ENCODE peak calls at places on chromosomes 7 and 10, in six cellular contexts. H is SK-N-SH, S is HCT116, B is transverse colon, J is K562, X is suprapubic skin. G is an unnamed sample.

GRCh38 chr10:99921948-99922347 is 87.8 kb downstream of the DNMBP start:
- DNase-seq in H (no peak), S (peak), B (no peak), J (no peak), X (no peak), G (no peak)

GRCh38 chr10:51422311-51423120 is 276.9 kb downstream of the CSTF2T start:
- DNase-seq in H (peak), S (peak), B (peak), J (no peak), X (no peak), G (no peak)

GRCh38 chr7:78473011-78473410 is 674.4 kb downstream of the PHTF2 start:
- DNase-seq in H (no peak), S (no peak), B (no peak), J (no peak), X (no peak), G (no peak)

GRCh38 chr10:33666686-33667480 is 332.4 kb upstream of the NRP1 start:
- DNase-seq in H (no peak), S (no peak), B (no peak), J (no peak), X (no peak), G (no peak)

GRCh38 chr10:132319853-132320669 is 11.9 kb upstream of the LRRC27 start:
- DNase-seq in H (no peak), S (no peak), B (no peak), J (peak), X (peak), G (no peak)

GRCh38 chr10:122307669-122308486 is 36.8 kb downstream of the BTBD16 start:
- DNase-seq in H (no peak), S (peak), B (peak), J (no peak), X (peak), G (no peak)

GRCh38 chr7:72435366-72435765 is 23.2 kb upstream of the CALN1 start:
- DNase-seq in H (no peak), S (no peak), B (no peak), J (no peak), X (no peak), G (no peak)

GRCh38 chr7:47303695-47304453 is 278.0 kb downstream of the TNS3 start:
- DNase-seq in H (no peak), S (no peak), B (no peak), J (no peak), X (no peak), G (no peak)

GRCh38 chr10:7297094-7297493 is 113.7 kb downstream of the SFMBT2 start:
- DNase-seq in H (no peak), S (no peak), B (no peak), J (no peak), X (no peak), G (no peak)

GRCh38 chr10:17547026-17547425 is 70.1 kb downstream of the HACD1 start:
- DNase-seq in H (no peak), S (no peak), B (no peak), J (no peak), X (no peak), G (no peak)

GRCh38 chr7:156379242-156380070 is 261.1 kb upstream of the RNF32 start:
- DNase-seq in H (no peak), S (no peak), B (no peak), J (no peak), X (no peak), G (no peak)

GRCh38 chr10:129968937-129969527 is 5.0 kb upstream of the EBF3 start:
- DNase-seq in H (peak), S (no peak), B (no peak), J (no peak), X (no peak), G (no peak)

GRCh38 chr10:29948971-29949370 is 110.4 kb downstream of the JCAD start:
- DNase-seq in H (no peak), S (no peak), B (no peak), J (no peak), X (no peak), G (no peak)

GRCh38 chr7:64799-65430 is 127.5 kb upstream of the FAM20C start:
- DNase-seq in H (no peak), S (no peak), B (no peak), J (no peak), X (peak), G (no peak)

GRCh38 chr7:149720372-149721083 is 52.9 kb downstream of the ZNF467 start:
- DNase-seq in H (peak), S (no peak), B (no peak), J (peak), X (no peak), G (no peak)

GRCh38 chr10:15200626-15201025 is 32.1 kb upstream of the NMT2 start:
- DNase-seq in H (no peak), S (peak), B (no peak), J (no peak), X (no peak), G (no peak)

GRCh38 chr7:80335473-80336232 is 176.2 kb downstream of the GNAT3 start:
- DNase-seq in H (no peak), S (no peak), B (peak), J (no peak), X (no peak), G (no peak)

GRCh38 chr7:138684360-138684759 is 16.8 kb downstream of the SVOPL start:
- DNase-seq in H (no peak), S (no peak), B (no peak), J (no peak), X (no peak), G (no peak)

GRCh38 chr7:139105037-139105382 is 4.5 kb downstream of the ZC3HAV1 start:
- DNase-seq in H (no peak), S (no peak), B (no peak), J (no peak), X (no peak), G (no peak)

GRCh38 chr10:29119374-29119773 is 169.5 kb upstream of the LYZL1 start:
- DNase-seq in H (no peak), S (peak), B (peak), J (peak), X (no peak), G (no peak)

GRCh38 chr10:62153191-62153590 is 115.5 kb downstream of the RTKN2 start:
- DNase-seq in H (no peak), S (no peak), B (no peak), J (no peak), X (no peak), G (no peak)

GRCh38 chr7:20407585-20408466 is 77.1 kb downstream of the ITGB8 start:
- DNase-seq in H (no peak), S (no peak), B (no peak), J (no peak), X (peak), G (no peak)

GRCh38 chr10:28839600-28840007 is 162.3 kb downstream of the BAMBI start:
- DNase-seq in H (peak), S (peak), B (no peak), J (peak), X (no peak), G (no peak)

GRCh38 chr10:1739751-1740150 is 2.4 kb upstream of the ADARB2 start:
- DNase-seq in H (no peak), S (no peak), B (no peak), J (no peak), X (no peak), G (no peak)

GRCh38 chr7:154928136-154929005 is 74.6 kb downstream of the PAXIP1 start:
- DNase-seq in H (peak), S (peak), B (peak), J (peak), X (no peak), G (peak)

GRCh38 chr7:87506243-87507180 is 31.0 kb upstream of the ABCB4 start:
- DNase-seq in H (peak), S (peak), B (no peak), J (no peak), X (no peak), G (peak)

DNA sequence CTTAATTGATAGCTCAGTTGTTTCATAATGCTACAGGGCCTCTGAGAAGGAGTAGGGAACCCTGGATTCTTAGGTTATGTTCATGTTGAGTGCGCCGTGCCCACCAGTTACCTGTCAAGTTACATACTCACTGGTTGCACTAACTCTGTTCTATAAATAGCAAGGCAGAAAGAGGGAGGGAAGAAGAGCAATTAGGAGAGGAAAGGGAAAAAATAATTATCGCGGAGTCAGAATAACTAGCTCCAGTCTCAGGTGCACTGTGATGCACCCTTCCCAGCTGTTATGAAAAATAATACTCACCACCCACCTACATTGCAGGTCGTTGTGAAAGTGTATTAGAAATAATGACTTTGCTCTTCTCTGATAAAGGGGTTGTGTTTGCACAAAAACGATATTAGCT is 137.4 kb upstream of the PITRM1 start:
- DNase-seq in H (no peak), S (no peak), B (no peak), J (no peak), X (no peak), G (no peak)
- TF ChIP-seq POLR2AphosphoS5 in H (no peak), S (no peak), B (no peak), J (no peak), X (no peak), G (no peak)

DNA sequence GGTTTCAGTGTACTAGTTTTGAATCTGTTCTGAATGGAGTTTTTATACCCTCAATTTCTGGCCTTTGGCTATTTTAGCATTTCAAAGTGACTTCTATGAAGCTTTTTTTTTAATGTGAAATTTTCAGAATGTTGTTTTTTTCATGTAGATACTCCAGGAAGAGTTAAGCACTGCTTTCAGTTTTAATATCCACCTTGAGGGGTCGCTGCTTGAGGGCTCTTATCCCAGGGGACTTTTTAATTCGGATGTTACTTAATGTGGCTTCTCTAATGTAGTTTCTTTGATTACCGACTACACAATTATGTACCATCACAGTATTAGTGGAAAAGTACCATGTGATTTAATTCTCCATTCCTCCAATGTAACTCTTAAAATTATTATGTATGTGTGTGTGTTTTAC is 5.2 kb downstream of the IFIT5 start:
- DNase-seq in H (peak), S (no peak), B (no peak), J (peak), X (no peak), G (peak)
- H3K27ac ChIP-seq in H (no peak), S (no peak), B (no peak), J (no peak), X (no peak), G (no peak)

GRCh38 chr10:128730922-128731321 is 604.7 kb upstream of the MKI67 start:
- DNase-seq in H (no peak), S (no peak), B (no peak), J (no peak), X (no peak), G (no peak)

GRCh38 chr10:128739937-128740336 is 613.7 kb upstream of the MKI67 start:
- DNase-seq in H (no peak), S (peak), B (no peak), J (peak), X (no peak), G (no peak)

GRCh38 chr10:128734734-128735133 is 608.5 kb upstream of the MKI67 start:
- DNase-seq in H (no peak), S (no peak), B (no peak), J (no peak), X (no peak), G (no peak)

GRCh38 chr10:128734161-128734560 is 607.9 kb upstream of the MKI67 start:
- DNase-seq in H (no peak), S (no peak), B (no peak), J (no peak), X (no peak), G (no peak)

DNA sequence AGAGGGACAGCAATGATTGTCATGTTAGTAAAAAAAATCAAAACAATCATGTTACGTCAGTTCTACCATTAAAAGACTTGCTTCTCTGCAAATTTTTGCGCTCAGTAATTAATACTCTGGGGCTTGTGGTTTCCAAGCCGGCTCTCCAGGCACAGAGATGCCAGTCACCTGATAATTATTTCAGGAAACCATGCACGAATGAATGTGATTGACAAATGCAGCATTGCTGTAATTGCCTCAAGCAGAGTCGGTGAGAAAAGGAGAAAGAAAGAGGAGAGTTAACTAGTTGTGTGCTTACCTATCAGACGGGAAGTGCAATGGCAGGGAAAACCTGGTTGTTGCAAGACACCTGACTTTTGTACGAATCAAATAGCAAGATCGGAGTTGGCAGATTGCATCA is 609.8 kb upstream of the MKI67 start:
- DNase-seq in H (no peak), S (no peak), B (no peak), J (no peak), X (no peak), G (no peak)
- TF ChIP-seq POLR2AphosphoS5 in H (no peak), S (no peak), B (no peak), J (no peak), X (no peak), G (no peak)

GRCh38 chr10:89416465-89416864 is 2.1 kb downstream of the IFIT5 start:
- DNase-seq in H (no peak), S (no peak), B (no peak), J (no peak), X (no peak), G (no peak)
- H3K27ac ChIP-seq in H (no peak), S (no peak), B (no peak), J (no peak), X (no peak), G (no peak)